ENCODE peak calls at places on chromosomes 3 and 15, in seven cellular contexts. V is SK-N-SH, J is GM12878, Y is H1, E is GM12892, D is K562, T is HepG2. N is an unnamed sample.

GRCh38 chr3:4866841-4867240 is 112.4 kb upstream of the BHLHE40 start:
- DNase-seq in T (no peak), E (no peak), V (no peak), D (no peak), Y (no peak), J (no peak), N (no peak)

GRCh38 chr3:14540209-14540575 is at the start of gene GRIP2:
- DNase-seq in D (no peak), T (no peak), J (no peak), E (no peak), Y (no peak), V (peak; percentile 88), N (no peak)

GRCh38 chr3:58073315-58074125 is 65.3 kb downstream of the FLNB start:
- DNase-seq in T (no peak), D (no peak), Y (no peak), E (no peak), V (no peak), J (no peak), N (no peak)

GRCh38 chr3:141125351-141125750 is 74.2 kb downstream of the SPSB4 start:
- DNase-seq in J (no peak), V (no peak), E (no peak), T (no peak), D (no peak), Y (no peak), N (no peak)

GRCh38 chr15:78650022-78650421 is 9.0 kb upstream of the CHRNB4 start:
- DNase-seq in Y (no peak), V (no peak), E (no peak), D (no peak), J (no peak), T (no peak), N (no peak)

GRCh38 chr3:37183375-37183831 is 9.0 kb upstream of the LRRFIP2 start:
- DNase-seq in J (no peak), E (no peak), T (no peak), Y (peak; percentile 19), D (no peak), V (no peak), N (no peak)

GRCh38 chr3:132396255-132396654 is 21.0 kb upstream of the DNAJC13 start:
- DNase-seq in E (no peak), T (no peak), Y (no peak), D (no peak), V (no peak), J (no peak), N (no peak)

GRCh38 chr3:132228923-132229322 is 88.3 kb upstream of the ACP3 start:
- DNase-seq in Y (no peak), V (no peak), D (no peak), J (no peak), T (no peak), E (no peak), N (no peak)

GRCh38 chr3:98440283-98440682 is 22.7 kb upstream of the OR5K1 start:
- DNase-seq in Y (no peak), J (no peak), D (no peak), E (no peak), V (no peak), T (no peak), N (no peak)

GRCh38 chr15:52163321-52164190 is 27.6 kb downstream of the GNB5 start:
- DNase-seq in Y (peak; percentile 79), T (no peak), E (no peak), D (peak; percentile 37), V (peak; percentile 34), J (no peak), N (no peak)

GRCh38 chr3:179149239-179149887 is 1.2 kb downstream of the PIK3CA start:
- DNase-seq in T (peak; percentile 14), V (no peak), Y (no peak), D (no peak), J (peak; percentile 53), E (no peak), N (no peak)

GRCh38 chr15:82129769-82130168 is 84.0 kb upstream of the MEX3B start:
- DNase-seq in J (no peak), Y (no peak), D (no peak), T (no peak), E (no peak), V (no peak), N (no peak)

DNA sequence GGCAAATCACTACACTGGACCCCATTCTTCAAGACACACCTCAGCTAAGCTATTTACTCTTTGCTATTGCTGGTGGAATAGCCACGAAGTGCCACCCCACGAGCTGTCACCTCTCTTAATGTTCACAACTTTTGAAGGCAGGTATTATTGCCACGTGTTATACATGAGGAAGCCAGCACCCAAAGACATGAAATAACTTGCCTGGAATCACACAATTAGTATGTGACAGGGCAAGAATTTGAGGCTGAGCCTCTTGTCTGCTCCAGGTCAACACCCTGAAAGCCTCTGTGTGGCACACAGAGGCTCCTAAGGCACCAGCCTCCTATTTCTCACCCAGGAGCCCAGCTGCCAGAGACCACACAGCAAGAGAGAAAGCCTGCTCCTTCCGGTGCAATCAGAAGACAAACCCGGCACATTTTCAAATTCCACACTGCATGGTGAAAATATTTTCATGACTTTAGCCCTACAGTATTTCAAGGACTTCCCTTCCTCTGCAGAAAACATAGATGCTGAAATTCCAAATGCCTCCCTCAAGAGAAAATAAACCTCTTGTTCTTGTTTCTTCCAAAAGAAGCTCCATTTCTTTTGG is 84.9 kb upstream of the THBS1 start:
- DNase-seq in T (no peak), E (no peak), D (no peak), Y (no peak), V (no peak), J (no peak), N (no peak)
- TF ChIP-seq TAF1 in T (no peak), E (no peak), D (no peak), Y (no peak), V (no peak), J (no peak), N (no peak)

GRCh38 chr15:31792611-31793199 is 237.6 kb upstream of the CHRNA7 start:
- DNase-seq in T (no peak), Y (no peak), V (no peak), E (no peak), D (no peak), J (no peak), N (no peak)
- TF ChIP-seq TAF1 in T (no peak), Y (no peak), V (no peak), E (no peak), D (no peak), J (no peak), N (no peak)

GRCh38 chr3:149593416-149594160 is 64.2 kb downstream of the WWTR1 start:
- DNase-seq in J (no peak), T (no peak), D (no peak), E (no peak), V (no peak), Y (no peak), N (no peak)
- TF ChIP-seq TAF1 in J (no peak), T (no peak), D (no peak), E (no peak), V (no peak), Y (no peak), N (no peak)

DNA sequence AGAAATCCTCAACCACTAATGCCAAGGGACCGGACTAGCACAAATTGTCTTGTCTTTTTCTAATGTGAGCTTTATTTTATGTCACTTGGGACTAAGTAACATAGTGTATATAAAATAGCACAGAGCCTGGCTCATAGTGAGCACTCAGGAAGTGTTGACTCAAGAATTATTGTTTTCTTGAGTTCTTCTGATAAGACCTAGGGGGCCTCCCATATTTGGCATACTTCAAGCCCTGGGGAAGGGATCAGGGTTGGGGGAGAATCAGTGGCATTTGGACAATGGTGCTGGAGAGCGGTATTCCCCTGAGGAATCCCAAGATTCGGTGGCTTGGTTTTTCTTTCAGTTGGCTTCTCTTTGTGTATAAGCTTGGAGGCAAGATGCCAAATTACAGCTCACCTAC is 19.4 kb downstream of the ZNF80 start:
- DNase-seq in T (no peak), Y (no peak), D (no peak), E (no peak), V (no peak), J (no peak), N (no peak)
- TF ChIP-seq TAF1 in T (no peak), Y (no peak), D (no peak), E (no peak), V (no peak), J (no peak), N (no peak)

GRCh38 chr15:68413363-68414255 is 18.4 kb downstream of the ITGA11 start:
- DNase-seq in T (no peak), J (no peak), V (no peak), Y (peak; percentile 19), E (no peak), D (no peak), N (no peak)
- TF ChIP-seq TAF1 in T (no peak), J (no peak), V (no peak), Y (no peak), E (no peak), D (no peak), N (no peak)

GRCh38 chr15:39857132-39857531 is 62.9 kb downstream of the GPR176 start:
- DNase-seq in Y (no peak), E (no peak), J (no peak), T (no peak), D (no peak), V (no peak), N (no peak)

GRCh38 chr15:39854161-39854560 is 65.9 kb downstream of the GPR176 start:
- DNase-seq in D (no peak), E (no peak), J (no peak), T (no peak), V (no peak), Y (no peak), N (no peak)

GRCh38 chr15:39859609-39860008 is 60.5 kb downstream of the GPR176 start:
- DNase-seq in J (no peak), D (no peak), E (no peak), T (no peak), Y (no peak), V (no peak), N (no peak)

GRCh38 chr15:39855400-39855799 is 64.7 kb downstream of the GPR176 start:
- DNase-seq in E (no peak), J (no peak), Y (no peak), D (no peak), T (no peak), V (no peak), N (no peak)

GRCh38 chr15:39856357-39856756 is 63.7 kb downstream of the GPR176 start:
- DNase-seq in J (no peak), D (no peak), V (no peak), Y (no peak), E (no peak), T (no peak), N (no peak)
- TF ChIP-seq TAF1 in J (no peak), D (no peak), V (no peak), Y (no peak), E (no peak), T (no peak), N (no peak)

DNA sequence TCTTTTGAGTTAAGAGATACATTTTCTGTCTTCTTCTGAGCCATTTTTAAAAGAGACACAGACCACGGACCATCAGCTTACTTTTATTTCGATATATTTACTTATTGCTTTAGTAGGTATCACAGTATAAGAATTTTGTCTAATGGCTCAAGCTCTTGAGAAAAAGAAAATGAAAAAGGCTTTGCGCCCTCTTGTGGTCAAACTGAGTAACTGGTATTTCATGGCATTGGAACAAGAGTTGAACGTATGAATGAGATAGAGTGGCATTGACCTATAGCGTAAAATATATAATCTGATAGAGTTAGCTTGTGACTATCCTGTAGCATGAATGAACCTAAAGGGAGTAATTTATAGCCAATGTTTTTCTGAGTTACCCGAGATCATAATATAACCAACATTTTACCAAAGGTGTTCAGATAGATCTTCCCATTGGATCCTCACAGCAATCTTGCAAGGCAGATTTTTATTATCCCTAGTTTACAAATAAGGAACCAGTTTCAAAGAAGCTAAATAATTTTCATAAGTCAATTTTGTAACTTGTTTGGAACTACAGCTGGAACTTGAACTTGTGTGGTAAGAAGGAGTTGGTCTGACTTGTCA is 154.6 kb downstream of the POLR2M start:
- DNase-seq in Y (no peak), J (peak; percentile 8), D (peak; percentile 34), E (no peak), T (peak; percentile 50), V (peak; percentile 24), N (peak; percentile 4)
- TF ChIP-seq TAF1 in Y (no peak), J (no peak), D (no peak), E (no peak), T (no peak), V (no peak), N (no peak)

N was measured in GM12891.